ENCODE peak calls at places on chromosomes 3 and 15, in five cellular contexts. X is IMR-90, W is kidney epithelial cell, S is AG04449, K is astrocyte of the spinal cord. A is an unnamed sample.

GRCh38 chr3:160224811-160225180 is 426 bp upstream of the C3orf80 start:
- DNase-seq in W (no peak), X (no peak), S (no peak), K (no peak), A (no peak)

GRCh38 chr15:82021992-82022391 is 23.8 kb downstream of the MEX3B start:
- DNase-seq in X (peak), S (no peak), W (no peak), K (peak), A (no peak)

GRCh38 chr3:112375117-112375516 is 42.2 kb downstream of the CD200 start:
- DNase-seq in S (no peak), K (no peak), X (no peak), W (no peak), A (no peak)

GRCh38 chr3:156535162-156535627 is 19.7 kb downstream of the SSR3 start:
- DNase-seq in S (peak), X (peak), K (peak), W (peak), A (peak)

GRCh38 chr15:67501177-67501835 is 19.6 kb upstream of the C15orf61 start:
- DNase-seq in S (no peak), K (peak), W (no peak), X (peak), A (no peak)

GRCh38 chr15:100210338-100210737 is 131.4 kb downstream of the ADAMTS17 start:
- DNase-seq in X (no peak), K (no peak), W (no peak), S (no peak), A (no peak)

GRCh38 chr15:67194171-67195114 is 60.0 kb downstream of the AAGAB start:
- DNase-seq in W (no peak), S (no peak), X (no peak), K (no peak), A (no peak)

GRCh38 chr3:116340680-116341216 is 104.5 kb downstream of the LSAMP start:
- DNase-seq in X (peak), S (no peak), K (no peak), W (no peak), A (no peak)

GRCh38 chr15:81160312-81161214 is 26.5 kb downstream of the CFAP161 start:
- DNase-seq in S (no peak), X (peak), K (peak), W (no peak), A (no peak)

GRCh38 chr15:98440917-98441316 is 207.4 kb upstream of the IGF1R start:
- DNase-seq in S (no peak), W (no peak), K (no peak), X (no peak), A (no peak)

GRCh38 chr3:31448882-31449243 is 83.9 kb upstream of the STT3B start:
- DNase-seq in W (no peak), K (no peak), S (no peak), X (no peak), A (no peak)

GRCh38 chr3:185659942-185660921 is 74.1 kb downstream of the SENP2 start:
- DNase-seq in S (peak), X (peak), W (no peak), K (peak), A (peak)

GRCh38 chr3:124467980-124468902 is 262.0 kb upstream of the UMPS start:
- DNase-seq in W (no peak), S (no peak), K (peak), X (peak), A (peak)

GRCh38 chr3:354433-354832 is 157.9 kb downstream of the CHL1 start:
- DNase-seq in K (peak), S (no peak), X (peak), W (no peak), A (peak)

GRCh38 chr3:72663429-72663828 is 184.8 kb downstream of the SHQ1 start:
- DNase-seq in W (no peak), X (no peak), K (no peak), S (no peak), A (no peak)

GRCh38 chr3:194132465-194133358 is 3.2 kb upstream of the HES1 start:
- DNase-seq in S (no peak), W (no peak), X (no peak), K (no peak), A (no peak)

GRCh38 chr15:74531144-74531811 is 9.7 kb upstream of the ARID3B start:
- DNase-seq in S (peak), W (peak), K (peak), X (peak), A (no peak)

GRCh38 chr3:62462790-62463186 is 89.4 kb upstream of the FEZF2 start:
- DNase-seq in K (no peak), X (no peak), W (no peak), S (no peak), A (no peak)

GRCh38 chr15:100726426-100727190 is 124.2 kb downstream of the ASB7 start:
- DNase-seq in K (peak), S (peak), W (no peak), X (peak), A (no peak)

GRCh38 chr3:27628029-27628750 is 93.9 kb downstream of the EOMES start:
- DNase-seq in K (no peak), X (peak), W (no peak), S (no peak), A (no peak)

GRCh38 chr3:32614956-32615355 is 44.3 kb upstream of the DYNC1LI1 start:
- DNase-seq in W (no peak), K (peak), S (peak), X (peak), A (no peak)

GRCh38 chr3:123489400-123490004 is 40.6 kb upstream of the ADCY5 start:
- DNase-seq in S (no peak), K (peak), W (peak), X (peak), A (peak)

GRCh38 chr3:158260392-158260791 is 150.5 kb downstream of the RSRC1 start:
- DNase-seq in W (no peak), X (no peak), K (no peak), S (no peak), A (no peak)

GRCh38 chr3:12294885-12295580 is 6.2 kb downstream of the PPARG start:
- DNase-seq in W (peak), K (peak), S (peak), X (peak), A (no peak)

GRCh38 chr3:136332302-136332701 is 82.2 kb downstream of the PCCB start:
- DNase-seq in X (no peak), W (no peak), S (no peak), K (no peak), A (no peak)

GRCh38 chr3:52401551-52401950 is 43.4 kb downstream of the SEMA3G start:
- DNase-seq in S (no peak), K (no peak), X (no peak), W (no peak), A (no peak)

GRCh38 chr3:5523125-5523524 is 335.6 kb downstream of the EDEM1 start:
- DNase-seq in X (no peak), W (no peak), S (no peak), K (no peak), A (no peak)

GRCh38 chr3:66128623-66129022 is 89.9 kb upstream of the MAGI1 start:
- DNase-seq in S (no peak), X (no peak), K (no peak), W (no peak), A (no peak)

GRCh38 chr3:186365202-186365974 is 3.4 kb upstream of the DGKG start:
- DNase-seq in X (peak), S (no peak), W (no peak), K (peak), A (peak)

GRCh38 chr3:168047190-168047795 is 48.4 kb downstream of the GOLIM4 start:
- DNase-seq in W (peak), S (no peak), K (peak), X (peak), A (peak)

DNA sequence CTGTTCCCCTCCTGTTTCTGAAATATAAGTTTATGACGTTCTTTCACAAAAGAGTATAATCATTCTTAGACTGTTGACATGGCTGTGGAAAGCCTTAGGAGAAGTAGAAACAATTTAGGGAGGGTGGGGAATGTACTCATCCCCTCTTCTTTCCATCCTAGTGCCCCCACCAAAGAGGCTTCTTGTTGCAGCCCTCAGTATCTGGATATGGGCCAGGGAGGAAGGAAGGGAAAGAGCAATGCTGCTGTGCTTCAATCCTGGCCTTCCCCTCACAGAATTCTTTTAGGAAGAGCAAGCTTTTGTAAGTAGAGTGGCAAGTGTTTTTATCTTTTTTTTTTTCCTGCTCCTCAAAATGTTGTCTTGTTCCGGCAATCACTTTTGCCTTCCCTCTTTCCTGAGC is 1.7 kb downstream of the INAFM2 start:
- DNase-seq in W (no peak), S (no peak), X (peak), K (no peak), A (no peak)
- H3K4me3 ChIP-seq in W (no peak), S (peak), X (peak), K (peak), A (peak)

GRCh38 chr15:86624261-86625036 is 544.8 kb downstream of the AGBL1 start:
- DNase-seq in K (peak), W (peak), X (peak), S (peak), A (no peak)
- TF ChIP-seq CTCF in K (peak), W (peak), X (peak), S (peak), A (peak)

GRCh38 chr3:130088061-130088460 is 6.4 kb downstream of the ALG1L2 start:
- DNase-seq in X (no peak), S (no peak), K (no peak), W (no peak), A (no peak)

GRCh38 chr3:130091958-130092357 is 10.3 kb downstream of the ALG1L2 start:
- DNase-seq in K (no peak), W (no peak), X (no peak), S (no peak), A (no peak)

GRCh38 chr3:130093741-130094391 is 12.2 kb downstream of the ALG1L2 start:
- DNase-seq in X (no peak), W (no peak), S (no peak), K (no peak), A (peak)
- H3K4me3 ChIP-seq in X (no peak), W (no peak), S (no peak), K (no peak), A (peak)

GRCh38 chr3:141454906-141455602 is 31.8 kb upstream of the RASA2 start:
- DNase-seq in W (peak), S (no peak), K (peak), X (peak), A (no peak)
- TF ChIP-seq CTCF in W (peak), S (peak), K (peak), X (peak), A (peak)

DNA sequence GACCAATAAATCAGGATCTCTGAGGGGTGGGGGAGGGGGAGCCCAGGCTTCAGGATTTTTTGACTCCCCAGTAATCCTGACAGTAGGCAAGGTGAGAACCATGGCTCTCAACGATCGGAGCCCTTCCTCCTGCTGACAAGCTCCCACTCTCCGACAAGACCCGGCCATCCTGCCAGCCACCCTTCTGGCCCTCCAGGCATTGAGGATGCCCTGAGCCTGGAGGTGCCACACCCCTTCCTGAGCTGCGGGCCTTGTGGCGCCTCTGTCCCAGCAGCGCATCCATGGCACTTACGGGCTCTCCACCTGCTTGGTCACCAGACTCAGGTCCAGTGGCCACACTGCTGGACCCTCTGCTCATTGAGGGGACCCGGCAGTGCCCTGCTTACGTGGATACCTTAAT is 46.0 kb downstream of the MGLL start:
- DNase-seq in X (no peak), S (no peak), W (no peak), K (no peak), A (no peak)
- H3K4me3 ChIP-seq in X (no peak), S (no peak), W (no peak), K (no peak), A (no peak)

A was measured in HL-60.